ENCODE peak calls at places on chromosomes 2 and 18, in ten cellular contexts. O is ELR, K is cardiac fibroblast, N is MV-4-11, M is HTR-8/SVneo, U is trophoblast cell, S is NCI-H1417, A is left ventricle myocardium superior, L is midbrain, H is cardiac muscle cell. E is an unnamed sample.

GRCh38 chr2:144745424-144745823 is 225.5 kb upstream of the ZEB2 start:
- DNase-seq in O (no peak), K (no peak), N (no peak), M (no peak), U (no peak), S (no peak), A (no peak), L (no peak), H (no peak), E (no peak)

GRCh38 chr2:212451786-212452200 is 86.8 kb downstream of the ERBB4 start:
- DNase-seq in O (peak; percentile 89), K (peak; percentile 71), N (no peak), M (peak; percentile 51), U (peak; percentile 24), S (no peak), A (no peak), L (no peak), H (peak; percentile 2), E (peak; percentile 15)

GRCh38 chr18:10234912-10235439 is 219.5 kb upstream of the APCDD1 start:
- DNase-seq in O (peak; percentile 3), K (peak; percentile 89), N (peak; percentile 54), M (peak; percentile 48), U (no peak), S (no peak), A (no peak), L (no peak), H (peak; percentile 91), E (no peak)

GRCh38 chr2:118417417-118418125 is 329.3 kb downstream of the INSIG2 start:
- DNase-seq in O (no peak), K (no peak), N (no peak), M (no peak), U (no peak), S (no peak), A (no peak), L (no peak), H (no peak), E (no peak)

GRCh38 chr2:30629866-30630265 is 177.4 kb downstream of the CAPN13 start:
- DNase-seq in O (peak; percentile 53), K (peak; percentile 60), N (no peak), M (no peak), U (no peak), S (no peak), A (no peak), L (no peak), H (peak; percentile 62), E (no peak)

GRCh38 chr2:221914334-221914733 is 342.2 kb upstream of the EPHA4 start:
- DNase-seq in O (peak; percentile 2), K (no peak), N (no peak), M (no peak), U (no peak), S (no peak), A (no peak), L (no peak), H (no peak), E (no peak)

GRCh38 chr2:160075171-160075570 is 12.8 kb upstream of the PLA2R1 start:
- DNase-seq in O (peak; percentile 90), K (peak; percentile 94), N (no peak), M (no peak), U (no peak), S (no peak), A (no peak), L (no peak), H (peak; percentile 92), E (no peak)

GRCh38 chr2:239160226-239161143 is 240.3 kb downstream of the HDAC4 start:
- DNase-seq in O (no peak), K (no peak), N (peak; percentile 3), M (no peak), U (no peak), S (no peak), A (peak; percentile 19), L (no peak), H (no peak), E (no peak)

GRCh38 chr2:134228493-134228903 is 25.4 kb upstream of the MGAT5 start:
- DNase-seq in O (peak; percentile 53), K (no peak), N (peak; percentile 66), M (no peak), U (peak; percentile 34), S (peak; percentile 7), A (no peak), L (no peak), H (no peak), E (peak; percentile 50)

GRCh38 chr2:41400057-41400665 is 647.7 kb upstream of the PKDCC start:
- DNase-seq in O (peak; percentile 45), K (peak; percentile 19), N (no peak), M (no peak), U (no peak), S (peak; percentile 37), A (no peak), L (no peak), H (peak; percentile 32), E (peak; percentile 80)

GRCh38 chr2:29527947-29528346 is 393.4 kb downstream of the ALK start:
- DNase-seq in O (no peak), K (peak; percentile 39), N (no peak), M (no peak), U (no peak), S (no peak), A (no peak), L (no peak), H (peak; percentile 53), E (no peak)

GRCh38 chr2:20539133-20539719 is 92.4 kb downstream of the RHOB start:
- DNase-seq in O (peak; percentile 48), K (peak; percentile 23), N (no peak), M (peak; percentile 40), U (no peak), S (no peak), A (no peak), L (no peak), H (peak; percentile 27), E (no peak)

GRCh38 chr2:102062802-102063201 is 71.0 kb downstream of the IL1R2 start:
- DNase-seq in O (no peak), K (no peak), N (no peak), M (no peak), U (no peak), S (no peak), A (no peak), L (no peak), H (no peak), E (no peak)

GRCh38 chr18:48804856-48805610 is 145.7 kb downstream of the SMAD7 start:
- DNase-seq in O (no peak), K (no peak), N (no peak), M (no peak), U (no peak), S (no peak), A (no peak), L (no peak), H (no peak), E (no peak)

GRCh38 chr2:218811382-218811781 is 20.2 kb downstream of the PRKAG3 start:
- DNase-seq in O (no peak), K (peak; percentile 40), N (peak; percentile 13), M (no peak), U (peak; percentile 3), S (no peak), A (no peak), L (no peak), H (peak; percentile 67), E (no peak)

GRCh38 chr2:2777213-2777612 is 446.1 kb upstream of the MYT1L start:
- DNase-seq in O (no peak), K (no peak), N (no peak), M (no peak), U (no peak), S (no peak), A (no peak), L (no peak), H (no peak), E (no peak)

GRCh38 chr18:68484241-68484640 is 230.7 kb downstream of the TMX3 start:
- DNase-seq in O (peak; percentile 44), K (peak; percentile 25), N (no peak), M (no peak), U (no peak), S (no peak), A (no peak), L (no peak), H (peak; percentile 35), E (no peak)

GRCh38 chr2:176542456-176542855 is 273.2 kb downstream of the MTX2 start:
- DNase-seq in O (no peak), K (no peak), N (no peak), M (no peak), U (no peak), S (no peak), A (no peak), L (no peak), H (no peak), E (no peak)

GRCh38 chr2:170717991-170718589 is 3.0 kb downstream of the SP5 start:
- DNase-seq in O (no peak), K (no peak), N (no peak), M (no peak), U (no peak), S (no peak), A (no peak), L (no peak), H (no peak), E (peak; percentile 25)

GRCh38 chr2:102187191-102188150 is 648 bp downstream of the IL1RL2 start:
- DNase-seq in O (peak; percentile 15), K (peak; percentile 61), N (peak; percentile 5), M (no peak), U (no peak), S (no peak), A (peak; percentile 74), L (peak; percentile 12), H (peak; percentile 72), E (peak; percentile 69)

GRCh38 chr2:171878481-171878993 is 15.5 kb downstream of the SLC25A12 start:
- DNase-seq in O (peak; percentile 8), K (peak; percentile 89), N (no peak), M (no peak), U (no peak), S (no peak), A (no peak), L (no peak), H (peak; percentile 90), E (no peak)

GRCh38 chr2:57330447-57330846 is 716.2 kb upstream of the VRK2 start:
- DNase-seq in O (peak; percentile 66), K (no peak), N (no peak), M (peak; percentile 7), U (no peak), S (no peak), A (no peak), L (no peak), H (no peak), E (peak; percentile 8)

GRCh38 chr18:74303306-74303705 is 11.5 kb upstream of the CYB5A start:
- DNase-seq in O (no peak), K (no peak), N (no peak), M (no peak), U (no peak), S (no peak), A (no peak), L (no peak), H (no peak), E (no peak)

GRCh38 chr2:232568161-232568560 is 17.7 kb downstream of the EIF4E2 start:
- DNase-seq in O (peak; percentile 93), K (peak; percentile 70), N (peak; percentile 49), M (no peak), U (no peak), S (no peak), A (no peak), L (no peak), H (peak; percentile 38), E (no peak)

GRCh38 chr2:18117592-18117991 is 239.1 kb downstream of the KCNS3 start:
- DNase-seq in O (peak; percentile 50), K (peak; percentile 16), N (peak; percentile 62), M (no peak), U (no peak), S (no peak), A (no peak), L (no peak), H (peak; percentile 53), E (peak; percentile 78)

GRCh38 chr2:128369126-128369555 is 50.5 kb upstream of the HS6ST1 start:
- DNase-seq in O (no peak), K (no peak), N (no peak), M (no peak), U (no peak), S (no peak), A (no peak), L (no peak), H (no peak), E (peak; percentile 47)

GRCh38 chr2:181458881-181459280 is 1.7 kb downstream of the ITGA4 start:
- DNase-seq in O (no peak), K (no peak), N (peak; percentile 32), M (no peak), U (no peak), S (no peak), A (no peak), L (no peak), H (no peak), E (no peak)

GRCh38 chr2:105104208-105104731 is 66.4 kb downstream of the MRPS9 start:
- DNase-seq in O (peak; percentile 64), K (no peak), N (peak; percentile 66), M (peak; percentile 45), U (no peak), S (no peak), A (no peak), L (no peak), H (peak; percentile 8), E (no peak)